ENCODE peak calls at places on chromosomes 11 and 22, in four cellular contexts. J, Z, F and P are unnamed samples.

GRCh38 chr11:68329496-68329895 is 17.1 kb downstream of the LRP5 start:
- DNase-seq in Z (no peak), J (no peak), F (no peak), P (no peak)

GRCh38 chr11:73866586-73866996 is 10.1 kb downstream of the COA4 start:
- DNase-seq in J (peak), F (peak), Z (no peak), P (no peak)

GRCh38 chr11:73157141-73158010 is 15.3 kb upstream of the FCHSD2 start:
- DNase-seq in J (no peak), Z (peak), F (peak), P (no peak)

GRCh38 chr11:76939219-76939631 is 78.5 kb downstream of the ACER3 start:
- DNase-seq in Z (no peak), F (peak), J (peak), P (no peak)

GRCh38 chr11:68694404-68695297 is 10.3 kb downstream of the GAL start:
- DNase-seq in Z (no peak), J (no peak), F (no peak), P (no peak)

GRCh38 chr11:79431535-79431934 is 9.3 kb downstream of the TENM4 start:
- DNase-seq in Z (no peak), J (no peak), F (no peak), P (no peak)

GRCh38 chr11:82823635-82824614 is 76.3 kb downstream of the PRCP start:
- DNase-seq in Z (no peak), J (no peak), F (no peak), P (no peak)

GRCh38 chr22:38477515-38477914 is 9.6 kb downstream of the KDELR3 start:
- DNase-seq in F (no peak), J (no peak), Z (no peak), P (no peak)

GRCh38 chr22:37464181-37464580 is 22.0 kb downstream of the MFNG start:
- DNase-seq in Z (no peak), F (no peak), J (no peak), P (no peak)

GRCh38 chr11:10181811-10182210 is 112.2 kb downstream of the SBF2 start:
- DNase-seq in Z (peak), J (peak), F (peak), P (no peak)

GRCh38 chr11:47143322-47143721 is 33.4 kb downstream of the ARFGAP2 start:
- DNase-seq in F (no peak), Z (no peak), J (no peak), P (no peak)

GRCh38 chr22:32469799-32470212 is 4.8 kb upstream of the FBXO7 start:
- DNase-seq in Z (peak), J (peak), F (no peak), P (peak)

GRCh38 chr11:77175021-77175842 is 47.2 kb downstream of the MYO7A start:
- DNase-seq in J (no peak), Z (peak), F (no peak), P (no peak)

GRCh38 chr11:10622957-10623787 is 54.7 kb upstream of the LYVE1 start:
- DNase-seq in F (no peak), Z (peak), J (no peak), P (peak)

GRCh38 chr11:19686234-19686633 is 26.4 kb upstream of the NAV2 start:
- DNase-seq in F (no peak), Z (no peak), J (no peak), P (no peak)

GRCh38 chr11:96052921-96053631 is 129.2 kb upstream of the MTMR2 start:
- DNase-seq in F (no peak), Z (peak), J (no peak), P (no peak)

GRCh38 chr11:64348611-64349387 is 8.8 kb downstream of the CCDC88B start:
- DNase-seq in J (no peak), Z (peak), F (peak), P (no peak)

GRCh38 chr11:64344160-64344559 is 4.2 kb downstream of the CCDC88B start:
- DNase-seq in J (no peak), F (no peak), Z (no peak), P (no peak)

GRCh38 chr11:64344721-64345120 is 4.7 kb downstream of the CCDC88B start:
- DNase-seq in F (no peak), J (no peak), Z (no peak), P (no peak)

GRCh38 chr11:64349404-64349803 is 9.4 kb downstream of the CCDC88B start:
- DNase-seq in Z (no peak), F (no peak), J (no peak), P (no peak)

DNA sequence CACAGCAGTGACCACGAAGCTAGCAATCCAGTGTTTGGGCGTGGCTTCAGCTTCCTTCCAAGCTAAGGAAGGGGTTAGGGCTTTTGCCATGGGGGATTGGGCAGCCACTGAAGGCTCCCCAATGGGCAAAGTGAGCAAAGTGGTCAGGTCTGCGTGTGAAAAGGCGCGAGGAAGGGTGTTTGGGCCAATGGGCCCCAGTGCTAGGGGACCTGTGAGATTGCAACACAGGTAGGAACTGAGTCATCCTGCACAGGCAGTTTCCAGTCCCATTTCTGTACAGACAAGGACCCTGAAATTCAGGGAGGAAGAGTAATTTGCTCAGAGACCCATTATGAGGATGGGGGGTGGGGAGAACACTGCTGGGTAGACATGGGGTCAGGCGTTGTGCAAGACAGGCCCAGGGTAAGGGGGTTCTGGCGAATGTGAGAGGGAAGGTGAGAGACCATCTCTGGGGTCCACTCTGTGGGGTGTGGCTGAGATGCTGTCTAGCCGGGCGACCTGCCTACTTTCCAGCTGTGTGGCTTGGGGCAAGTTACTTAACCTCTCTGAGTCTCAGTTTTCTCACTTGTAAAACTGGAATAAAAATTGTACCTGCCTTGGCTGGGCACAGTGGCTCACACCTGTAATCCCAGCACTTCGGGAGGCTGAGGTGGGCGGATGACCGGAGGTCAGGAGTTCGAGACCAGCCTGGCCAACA is 7.3 kb downstream of the CCDC88B start:
- DNase-seq in Z (peak), J (no peak), F (no peak), P (no peak)
- TF ChIP-seq MYC in Z (no peak), J (no peak), F (no peak), P (no peak)

GRCh38 chr11:36110698-36111410 is 167.0 kb downstream of the LDLRAD3 start:
- DNase-seq in Z (no peak), J (no peak), F (no peak), P (no peak)

GRCh38 chr11:36108812-36109498 is 165.1 kb downstream of the LDLRAD3 start:
- DNase-seq in Z (no peak), J (no peak), F (no peak), P (no peak)

GRCh38 chr11:36105743-36106581 is 162.1 kb downstream of the LDLRAD3 start:
- DNase-seq in Z (no peak), F (no peak), J (no peak), P (peak)

GRCh38 chr11:36109850-36110606 is 166.2 kb downstream of the LDLRAD3 start:
- DNase-seq in Z (no peak), F (no peak), J (no peak), P (no peak)

GRCh38 chr11:36109499-36109849 is 165.6 kb downstream of the LDLRAD3 start:
- DNase-seq in F (no peak), Z (no peak), J (no peak), P (no peak)
- TF ChIP-seq MYC in F (no peak), Z (no peak), J (no peak), P (no peak)

GRCh38 chr11:33655842-33656600 is 44.6 kb downstream of the C11orf91 start:
- DNase-seq in Z (no peak), F (no peak), J (no peak), P (no peak)
- TF ChIP-seq MYC in Z (no peak), F (no peak), J (no peak), P (no peak)

GRCh38 chr11:848988-849824 is 6.6 kb downstream of the TSPAN4 start:
- DNase-seq in Z (no peak), J (no peak), F (no peak), P (no peak)

GRCh38 chr11:846496-847098 is 3.9 kb downstream of the TSPAN4 start:
- DNase-seq in F (no peak), J (no peak), Z (no peak), P (no peak)

GRCh38 chr11:847876-848275 is 5.2 kb downstream of the TSPAN4 start:
- DNase-seq in F (no peak), J (no peak), Z (no peak), P (no peak)

GRCh38 chr11:849951-850776 is 7.5 kb downstream of the TSPAN4 start:
- DNase-seq in Z (no peak), J (no peak), F (no peak), P (no peak)

DNA sequence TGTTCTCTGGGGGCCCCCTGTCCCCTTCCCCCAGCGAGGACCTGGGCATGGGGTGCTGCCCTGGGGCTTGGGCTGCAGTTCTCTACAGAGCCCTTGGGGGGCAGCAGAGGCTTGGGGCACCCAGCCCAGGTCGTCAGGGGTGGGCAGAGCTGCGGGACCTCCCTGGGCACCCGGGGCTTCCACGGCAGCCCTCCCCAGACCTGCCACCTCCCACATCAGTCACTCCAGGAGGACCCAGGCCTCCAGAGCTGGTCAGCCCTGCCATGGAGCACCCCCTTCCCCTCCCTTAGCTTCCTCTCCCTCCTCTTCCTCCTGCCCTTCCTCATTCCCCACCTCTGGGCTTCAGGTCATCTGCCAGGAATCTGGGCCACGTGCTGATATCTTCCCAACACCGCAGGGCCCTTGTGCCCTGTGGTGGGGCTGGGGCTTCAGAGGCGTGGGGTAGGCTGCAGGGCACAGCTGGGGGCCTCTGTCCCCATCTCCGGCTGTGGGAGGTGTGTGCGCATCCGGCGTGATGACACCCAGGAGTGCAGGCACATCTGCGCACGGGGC is 5.8 kb downstream of the TSPAN4 start:
- DNase-seq in J (no peak), F (no peak), Z (peak), P (peak)
- TF ChIP-seq MYC in J (no peak), F (no peak), Z (no peak), P (no peak)